ENCODE peak calls at places on chromosomes 12 and 14, in eight cellular contexts. W is testis, V is lower lobe of right lung, K is A549, M is cardiac muscle cell, H is thoracic aorta, R is GM23338, T is GM23248. F is an unnamed sample.
A peak's percentile ranks its signal among the peaks of the same experiment; 100 is the strongest.

GRCh38 chr12:49883065-49883464 is 20.6 kb downstream of the FAIM2 start:
- DNase-seq in W (no peak), V (peak; percentile 19), K (no peak), M (no peak), H (no peak), R (peak; percentile 58), T (no peak), F (no peak)

GRCh38 chr12:126051611-126052107 is 986.4 kb downstream of the AACS start:
- DNase-seq in W (no peak), V (no peak), K (peak; percentile 17), M (no peak), H (no peak), R (peak; percentile 4), T (peak; percentile 15), F (no peak)

GRCh38 chr12:121545459-121545858 is 35.4 kb downstream of the KDM2B start:
- DNase-seq in W (no peak), V (no peak), K (no peak), M (no peak), H (no peak), R (no peak), T (no peak), F (no peak)

GRCh38 chr12:541676-542289 is 82.0 kb downstream of the B4GALNT3 start:
- DNase-seq in W (peak; percentile 28), V (no peak), K (no peak), M (peak; percentile 47), H (no peak), R (no peak), T (peak; percentile 35), F (no peak)

GRCh38 chr14:92813201-92813600 is 19.1 kb downstream of the GOLGA5 start:
- DNase-seq in W (no peak), V (no peak), K (no peak), M (no peak), H (no peak), R (no peak), T (no peak), F (no peak)

GRCh38 chr12:116556964-116557706 is 2.0 kb upstream of the MAP1LC3B2 start:
- DNase-seq in W (no peak), V (no peak), K (no peak), M (no peak), H (no peak), R (no peak), T (peak; percentile 47), F (no peak)

GRCh38 chr12:104958946-104959841 is 1.1 kb upstream of the SLC41A2 start:
- DNase-seq in W (peak; percentile 49), V (no peak), K (no peak), M (no peak), H (no peak), R (peak; percentile 26), T (peak; percentile 64), F (no peak)

GRCh38 chr12:113837059-113837458 is 129.1 kb downstream of the RBM19 start:
- DNase-seq in W (no peak), V (no peak), K (no peak), M (no peak), H (no peak), R (no peak), T (peak; percentile 42), F (no peak)

GRCh38 chr12:16675438-16675837 is 69.5 kb upstream of the LMO3 start:
- DNase-seq in W (no peak), V (no peak), K (no peak), M (no peak), H (no peak), R (no peak), T (no peak), F (no peak)

GRCh38 chr12:91781114-91781513 is 364.5 kb downstream of the BTG1 start:
- DNase-seq in W (no peak), V (no peak), K (no peak), M (peak; percentile 67), H (no peak), R (no peak), T (peak; percentile 42), F (no peak)

DNA sequence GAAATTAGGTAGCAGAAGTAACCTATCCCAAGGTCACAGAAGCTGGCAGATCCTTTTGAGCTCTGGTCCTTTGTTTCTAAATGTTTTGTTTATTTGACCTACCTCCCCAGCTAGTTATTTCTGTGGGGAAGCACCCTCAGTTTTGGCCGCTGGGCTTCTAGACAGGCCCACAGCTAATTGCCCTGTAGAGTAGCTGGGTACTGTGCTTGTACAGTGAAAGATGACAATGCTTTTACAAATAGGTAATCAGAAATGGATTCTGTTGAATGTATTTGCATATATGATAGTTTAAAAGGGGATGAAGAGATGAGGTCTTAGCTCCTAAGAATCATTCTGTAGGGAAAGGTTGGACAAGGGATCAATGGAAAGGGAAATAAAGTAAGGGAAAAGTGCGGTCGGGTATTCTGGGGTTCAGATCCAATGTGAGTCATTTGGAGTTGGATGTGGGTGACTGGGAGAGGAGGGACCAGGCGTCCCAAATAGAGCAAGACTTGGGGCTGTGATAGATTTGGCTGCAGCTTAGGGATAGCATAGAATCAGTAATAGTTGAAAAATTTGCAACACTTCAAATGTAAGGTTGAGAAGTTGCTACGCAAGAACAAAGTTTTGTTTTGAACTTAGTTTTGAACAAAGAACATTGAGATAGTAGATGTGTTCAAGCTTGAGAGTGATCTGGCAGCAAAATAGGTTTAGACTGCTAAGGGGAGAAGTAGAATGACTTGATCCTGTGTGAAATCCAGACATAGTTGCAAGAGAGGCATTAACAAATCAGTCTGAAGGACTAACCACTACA is 3.7 kb downstream of the NUDT4 start:
- DNase-seq in W (no peak), V (no peak), K (no peak), M (no peak), H (no peak), R (peak; percentile 8), T (peak; percentile 28), F (no peak)
- H3K4me1 ChIP-seq in W (peaks cover 7% of the 10 kb centered on the region), V (peaks cover 59% of the 10 kb centered on the region), K (peaks cover 30% of the 10 kb centered on the region), M (peaks cover 16% of the 10 kb centered on the region), H (peaks cover 26% of the 10 kb centered on the region), R (peaks cover 54% of the 10 kb centered on the region), T (peaks cover 27% of the 10 kb centered on the region), F (peaks cover 2% of the 10 kb centered on the region)

DNA sequence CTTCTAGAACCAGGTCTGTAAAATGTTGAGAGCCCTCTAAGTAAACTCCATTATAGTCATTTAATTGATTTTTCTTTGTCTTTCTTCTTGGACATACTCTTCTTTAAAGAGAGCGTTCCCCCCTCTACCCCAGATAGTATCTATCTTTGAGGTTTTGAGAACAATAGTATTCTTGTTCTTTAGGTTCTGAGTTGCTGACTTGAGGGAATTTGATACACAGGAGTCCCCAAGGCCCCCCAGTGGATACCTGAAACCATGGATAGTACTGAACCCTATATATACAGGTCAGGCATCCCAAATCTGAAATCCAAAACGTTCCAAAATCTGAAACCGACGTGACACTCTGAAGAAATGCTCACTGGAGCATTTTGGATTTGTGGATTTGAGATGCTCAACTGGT is 65.5 kb downstream of the FUT8 start:
- DNase-seq in W (no peak), V (no peak), K (no peak), M (no peak), H (no peak), R (no peak), T (no peak), F (no peak)
- H3K4me1 ChIP-seq in W (no peaks in the 10 kb centered on the region), V (no peaks in the 10 kb centered on the region), K (peaks cover 4% of the 10 kb centered on the region), M (peaks cover 14% of the 10 kb centered on the region), H (peaks cover 4% of the 10 kb centered on the region), R (peaks cover 35% of the 10 kb centered on the region), T (peaks cover 20% of the 10 kb centered on the region), F (no peaks in the 10 kb centered on the region)

DNA sequence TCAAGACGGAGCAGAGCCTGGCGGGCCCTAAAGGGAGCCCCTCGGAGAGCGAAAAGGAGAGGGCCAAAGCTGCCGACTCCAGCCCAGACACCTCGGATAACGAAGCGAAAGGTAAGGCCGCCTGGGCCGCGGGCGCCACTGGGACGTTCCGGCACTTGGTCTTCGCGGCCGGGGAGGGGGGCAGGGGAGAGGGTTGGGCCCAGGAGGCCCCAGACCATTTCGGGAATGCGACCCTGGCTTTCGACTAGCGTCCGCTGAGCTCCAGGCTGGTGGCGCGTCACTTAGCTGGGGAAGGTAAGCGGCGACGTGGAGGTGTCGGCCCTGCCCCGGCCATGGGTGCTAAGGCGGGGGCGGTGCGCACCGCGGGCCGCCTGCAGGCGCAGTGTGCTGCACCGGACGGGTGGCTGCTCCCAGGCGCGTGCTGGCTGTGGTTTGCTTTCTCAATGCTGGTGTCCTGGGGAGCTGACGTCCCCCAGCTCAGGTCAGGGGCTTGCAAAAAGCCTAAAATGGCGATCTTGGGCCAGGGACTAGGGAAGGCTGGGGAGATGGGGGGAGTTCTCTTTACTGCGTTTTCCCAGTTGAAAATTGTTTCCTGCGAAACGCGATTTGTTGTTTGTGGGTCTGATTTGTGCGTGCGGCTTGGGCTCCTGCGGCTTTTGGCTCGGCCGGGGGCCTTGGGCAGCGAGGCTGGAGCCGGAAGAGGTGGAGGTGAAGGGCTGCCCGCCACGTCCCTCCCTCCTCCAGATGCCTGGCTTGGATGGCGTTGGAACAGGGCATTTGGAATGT is 1.1 kb downstream of the HOXC10 start:
- DNase-seq in W (no peak), V (no peak), K (no peak), M (no peak), H (no peak), R (peak; percentile 67), T (peak; percentile 64), F (no peak)
- H3K4me1 ChIP-seq in W (peaks cover 19% of the 10 kb centered on the region), V (peaks cover 23% of the 10 kb centered on the region), K (peaks cover 29% of the 10 kb centered on the region), M (no peaks in the 10 kb centered on the region), H (peaks cover 15% of the 10 kb centered on the region), R (peaks cover 60% of the 10 kb centered on the region), T (peaks cover 26% of the 10 kb centered on the region), F (peaks cover 3% of the 10 kb centered on the region)

GRCh38 chr12:111426341-111427185 is 20.8 kb downstream of the SH2B3 start:
- DNase-seq in W (no peak), V (no peak), K (no peak), M (no peak), H (no peak), R (no peak), T (peak; percentile 54), F (no peak)
- H3K4me1 ChIP-seq in W (peaks cover 9% of the 10 kb centered on the region), V (peaks cover 80% of the 10 kb centered on the region), K (peaks cover 10% of the 10 kb centered on the region), M (peaks cover 9% of the 10 kb centered on the region), H (peaks cover 30% of the 10 kb centered on the region), R (peaks cover 45% of the 10 kb centered on the region), T (peaks cover 19% of the 10 kb centered on the region), F (peaks cover 10% of the 10 kb centered on the region)

DNA sequence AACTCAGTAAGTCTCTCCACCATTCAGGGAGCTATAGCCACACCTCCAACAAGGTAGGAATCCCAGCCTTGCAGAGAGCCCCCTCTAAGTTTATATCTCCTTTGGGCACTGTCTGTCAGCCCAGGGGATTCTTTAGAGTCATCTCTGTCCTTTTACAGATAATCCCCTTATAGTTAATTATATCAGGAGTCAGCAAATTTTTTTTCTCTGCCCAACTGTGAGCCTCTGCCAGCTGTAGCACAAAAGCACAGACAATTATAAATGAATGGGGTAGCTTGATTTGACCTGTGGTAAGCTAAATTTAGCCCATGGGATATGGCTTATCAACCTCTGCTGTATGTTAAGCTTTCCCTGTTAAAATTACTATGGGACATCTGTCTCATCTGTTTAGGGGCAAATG is 8.3 kb downstream of the CEP128 start:
- DNase-seq in W (no peak), V (no peak), K (no peak), M (no peak), H (no peak), R (no peak), T (no peak), F (no peak)
- H3K4me1 ChIP-seq in W (no peaks in the 10 kb centered on the region), V (no peaks in the 10 kb centered on the region), K (peaks cover 3% of the 10 kb centered on the region), M (peaks cover 30% of the 10 kb centered on the region), H (no peaks in the 10 kb centered on the region), R (no peaks in the 10 kb centered on the region), T (peaks cover 14% of the 10 kb centered on the region), F (no peaks in the 10 kb centered on the region)

DNA sequence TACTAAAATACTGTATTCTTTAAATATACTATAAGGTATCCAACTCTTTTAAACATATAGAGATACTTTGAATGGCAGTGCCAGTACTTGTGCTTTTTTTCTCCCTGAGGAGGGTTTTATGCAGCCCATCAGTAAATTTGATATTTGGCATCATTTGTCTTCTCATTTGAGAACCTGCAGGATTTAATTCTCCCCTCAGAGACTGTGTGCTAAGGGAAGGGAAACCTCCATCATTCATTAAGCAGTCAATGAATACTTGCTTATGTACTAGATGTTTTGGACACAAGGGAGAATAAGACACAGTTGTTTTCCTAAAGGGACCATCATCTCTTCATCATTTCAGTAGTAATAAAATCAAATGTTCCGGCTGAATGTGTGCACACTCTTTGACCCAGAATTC is 40.8 kb downstream of the FRS2 start:
- DNase-seq in W (no peak), V (no peak), K (no peak), M (no peak), H (no peak), R (no peak), T (no peak), F (no peak)
- H3K4me1 ChIP-seq in W (peaks cover 53% of the 10 kb centered on the region), V (peaks cover 52% of the 10 kb centered on the region), K (peaks cover 73% of the 10 kb centered on the region), M (peaks cover 66% of the 10 kb centered on the region), H (peaks cover 54% of the 10 kb centered on the region), R (peaks cover 54% of the 10 kb centered on the region), T (peaks cover 65% of the 10 kb centered on the region), F (no peaks in the 10 kb centered on the region)